ENCODE peak calls at places on chromosome 2, in four cellular contexts. J is CD8-positive, alpha-beta memory T cell; H is suprapubic skin; C is gastrocnemius medialis. K is an unnamed sample.

GRCh38 chr2:27075219-27075871 is 3.1 kb upstream of the EMILIN1 start:
- DNase-seq in C (no peak), J (peak; percentile 68), H (no peak), K (peak; percentile 28)

GRCh38 chr2:166032361-166032760 is 78.8 kb upstream of the TTC21B start:
- DNase-seq in H (no peak), J (no peak), C (no peak), K (no peak)

GRCh38 chr2:151071382-151071781 is 190.3 kb downstream of the RBM43 start:
- DNase-seq in C (no peak), H (no peak), J (no peak), K (no peak)

GRCh38 chr2:219557320-219557719 is 13.5 kb downstream of the TMEM198 start:
- DNase-seq in J (no peak), H (peak; percentile 58), C (no peak), K (no peak)

GRCh38 chr2:148866091-148866490 is 8.9 kb upstream of the KIF5C start:
- DNase-seq in H (no peak), J (no peak), C (no peak), K (no peak)

GRCh38 chr2:168816369-168816768 is 13.9 kb downstream of the NOSTRIN start:
- DNase-seq in J (no peak), H (no peak), C (no peak), K (no peak)

GRCh38 chr2:194745532-194746146 is 911.4 kb upstream of the SLC39A10 start:
- DNase-seq in H (no peak), C (no peak), J (no peak), K (no peak)

GRCh38 chr2:98868548-98869271 is 67.3 kb downstream of the CRACDL start:
- DNase-seq in H (no peak), J (no peak), C (no peak), K (no peak)

GRCh38 chr2:135055182-135055786 is 3.2 kb downstream of the RAB3GAP1 start:
- DNase-seq in J (no peak), C (no peak), H (no peak), K (no peak)

GRCh38 chr2:56444339-56444738 is 260.5 kb downstream of the CCDC85A start:
- DNase-seq in J (no peak), H (no peak), C (no peak), K (no peak)

GRCh38 chr2:221034973-221035372 is 537.1 kb downstream of the EPHA4 start:
- DNase-seq in C (no peak), J (no peak), H (no peak), K (no peak)

GRCh38 chr2:66058675-66059074 is 376.2 kb upstream of the MEIS1 start:
- DNase-seq in J (no peak), H (no peak), C (no peak), K (no peak)

GRCh38 chr2:227508001-227508400 is 36.0 kb downstream of the AGFG1 start:
- DNase-seq in H (no peak), J (no peak), C (no peak), K (no peak)

GRCh38 chr2:100610381-100610831 is 47.6 kb downstream of the PDCL3 start:
- DNase-seq in H (no peak), C (peak; percentile 26), J (peak; percentile 81), K (peak; percentile 79)

GRCh38 chr2:2540406-2540805 is 209.3 kb upstream of the MYT1L start:
- DNase-seq in H (no peak), C (no peak), J (no peak), K (no peak)

GRCh38 chr2:8691859-8692437 is 10.1 kb downstream of the ID2 start:
- DNase-seq in J (no peak), C (no peak), H (no peak), K (no peak)

GRCh38 chr2:129913695-129914495 is 65.6 kb upstream of the RAB6C start:
- DNase-seq in J (no peak), H (no peak), C (no peak), K (no peak)

GRCh38 chr2:72936669-72937355 is 19.5 kb downstream of the EMX1 start:
- DNase-seq in H (no peak), J (no peak), C (no peak), K (no peak)

GRCh38 chr2:98551316-98551715 is 57.0 kb downstream of the COA5 start:
- DNase-seq in H (no peak), C (no peak), J (no peak), K (no peak)

GRCh38 chr2:202171246-202171833 is 67.1 kb downstream of the SUMO1 start:
- DNase-seq in J (no peak), H (no peak), C (no peak), K (no peak)

GRCh38 chr2:106030287-106031268 is 163.5 kb downstream of the UXS1 start:
- DNase-seq in H (peak; percentile 55), J (no peak), C (peak; percentile 71), K (no peak)

GRCh38 chr2:127084611-127085031 is 22.3 kb downstream of the BIN1 start:
- DNase-seq in J (peak; percentile 81), C (no peak), H (no peak), K (no peak)

GRCh38 chr2:163737563-163737962 is 1.8 kb upstream of the FIGN start:
- DNase-seq in H (no peak), C (no peak), J (no peak), K (no peak)

GRCh38 chr2:169828141-169828811 is 1.0 kb downstream of the UBR3 start:
- DNase-seq in H (peak; percentile 65), C (peak; percentile 59), J (peak; percentile 51), K (peak; percentile 11)

GRCh38 chr2:43057026-43057741 is 169.2 kb downstream of the ZFP36L2 start:
- DNase-seq in J (no peak), C (no peak), H (peak; percentile 58), K (no peak)

GRCh38 chr2:101818531-101819451 is 121.3 kb downstream of the MAP4K4 start:
- DNase-seq in H (no peak), J (no peak), C (no peak), K (no peak)

GRCh38 chr2:111102216-111102615 is 18.5 kb upstream of the BCL2L11 start:
- DNase-seq in C (no peak), H (no peak), J (no peak), K (no peak)

GRCh38 chr2:28516430-28516829 is 20.6 kb downstream of the PLB1 start:
- DNase-seq in J (no peak), C (no peak), H (no peak), K (no peak)

GRCh38 chr2:3034396-3034795 is 343.2 kb downstream of the EIPR1 start:
- DNase-seq in J (no peak), C (no peak), H (no peak), K (no peak)

GRCh38 chr2:41973871-41974270 is 74.0 kb upstream of the PKDCC start:
- DNase-seq in H (no peak), C (no peak), J (no peak), K (no peak)

DNA sequence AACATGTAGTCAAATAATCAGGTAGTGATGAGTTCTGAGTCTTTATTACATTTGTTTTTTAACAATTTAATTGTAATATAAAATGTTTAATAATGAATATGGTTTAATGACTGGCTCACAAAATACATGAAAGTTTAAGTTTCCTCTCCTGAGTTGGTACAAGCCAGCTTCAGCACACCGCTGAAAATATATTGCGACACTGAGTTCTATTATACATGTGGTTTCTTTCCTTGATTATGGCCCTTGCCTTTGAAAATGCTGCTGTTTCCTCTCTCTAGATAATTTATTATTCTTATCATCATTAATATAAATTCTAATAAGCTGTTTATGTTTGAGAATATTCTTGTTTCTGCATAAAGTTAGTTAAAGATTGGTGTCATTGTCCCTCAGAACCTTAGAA is 249.3 kb downstream of the PARD3B start:
- DNase-seq in H (no peak), C (no peak), J (no peak), K (no peak)
- H3K9me3 ChIP-seq in H (no peaks in the 10 kb centered on the region), C (no peaks in the 10 kb centered on the region), J (no peaks in the 10 kb centered on the region), K (no peaks in the 10 kb centered on the region)

GRCh38 chr2:6846540-6846939 is 19.2 kb downstream of the CMPK2 start:
- DNase-seq in C (no peak), J (no peak), H (no peak), K (no peak)
- H3K9me3 ChIP-seq in C (peaks cover 44% of the 10 kb centered on the region), J (peaks cover 45% of the 10 kb centered on the region), H (peaks cover 51% of the 10 kb centered on the region), K (peaks cover 33% of the 10 kb centered on the region)

GRCh38 chr2:26013668-26014067 is 20.2 kb upstream of the RAB10 start:
- DNase-seq in H (no peak), C (no peak), J (no peak), K (no peak)

GRCh38 chr2:26018184-26018716 is 15.6 kb upstream of the RAB10 start:
- DNase-seq in J (no peak), H (peak; percentile 79), C (peak; percentile 92), K (no peak)

GRCh38 chr2:26016012-26016742 is 17.7 kb upstream of the RAB10 start:
- DNase-seq in J (no peak), C (no peak), H (no peak), K (no peak)

GRCh38 chr2:26020214-26020613 is 13.7 kb upstream of the RAB10 start:
- DNase-seq in J (no peak), C (no peak), H (no peak), K (no peak)

DNA sequence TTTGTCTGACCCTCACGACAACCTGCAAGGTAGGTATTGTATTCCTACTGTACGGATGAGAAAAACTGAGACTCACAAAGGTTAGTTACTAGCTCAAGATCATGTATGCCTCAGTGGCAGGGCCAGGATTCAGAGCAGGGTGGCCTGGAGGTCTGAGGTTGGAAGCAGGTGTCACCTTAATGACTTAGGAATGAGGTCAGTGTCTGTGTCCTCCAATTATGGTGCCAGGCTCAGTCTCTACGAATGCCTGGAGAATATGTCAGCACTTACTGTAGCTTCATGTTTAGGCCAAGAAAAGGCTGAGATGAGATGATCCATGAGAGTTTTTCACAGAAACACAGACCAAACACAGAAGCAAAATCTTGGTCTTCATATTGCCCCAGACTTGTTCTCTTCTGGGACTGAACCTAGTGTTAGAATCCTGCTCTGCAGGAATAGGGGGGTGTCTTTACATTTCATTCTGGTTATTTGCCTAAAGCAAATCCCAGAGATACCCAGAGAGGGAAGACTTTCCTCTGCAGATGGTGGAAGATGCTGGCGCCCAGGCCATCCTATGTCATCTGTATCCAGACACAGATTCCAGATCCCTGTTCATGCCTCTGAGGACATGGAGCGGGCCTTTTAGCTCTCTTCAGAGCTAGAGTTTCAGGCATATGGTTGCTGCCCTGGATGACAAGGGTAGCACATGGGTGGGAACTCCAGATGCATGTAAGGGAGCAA is 16.3 kb upstream of the RAB10 start:
- DNase-seq in C (no peak), H (no peak), J (no peak), K (no peak)
- H3K9me3 ChIP-seq in C (no peaks in the 10 kb centered on the region), H (no peaks in the 10 kb centered on the region), J (no peaks in the 10 kb centered on the region), K (no peaks in the 10 kb centered on the region)

GRCh38 chr2:22209545-22209944 is 1085.8 kb downstream of the TDRD15 start:
- DNase-seq in C (no peak), H (no peak), J (no peak), K (no peak)
- H3K9me3 ChIP-seq in C (no peaks in the 10 kb centered on the region), H (no peaks in the 10 kb centered on the region), J (no peaks in the 10 kb centered on the region), K (peaks cover 3% of the 10 kb centered on the region)

GRCh38 chr2:171626949-171627348 is 60.3 kb upstream of the DYNC1I2 start:
- DNase-seq in C (no peak), J (no peak), H (no peak), K (no peak)

GRCh38 chr2:171627412-171627811 is 59.9 kb upstream of the DYNC1I2 start:
- DNase-seq in C (no peak), J (no peak), H (no peak), K (no peak)

GRCh38 chr2:171629113-171629512 is 58.2 kb upstream of the DYNC1I2 start:
- DNase-seq in C (no peak), H (no peak), J (no peak), K (no peak)

GRCh38 chr2:171630812-171631626 is 56.2 kb upstream of the DYNC1I2 start:
- DNase-seq in J (no peak), H (no peak), C (no peak), K (no peak)
- H3K9me3 ChIP-seq in J (no peaks in the 10 kb centered on the region), H (peaks cover 8% of the 10 kb centered on the region), C (no peaks in the 10 kb centered on the region), K (peaks cover 7% of the 10 kb centered on the region)

K was measured in T-helper 17 cell.